ENCODE peak calls at places on chromosomes 13 and 19, in four cellular contexts. E, M, V and R are unnamed samples.

GRCh38 chr19:2636142-2636896 is 66.2 kb downstream of the GNG7 start:
- ATAC-seq in E (no peak), M (no peak), V (no peak), R (no peak)

GRCh38 chr19:15299568-15300409 is 32.5 kb downstream of the BRD4 start:
- ATAC-seq in E (no peak), M (no peak), V (no peak), R (peak)

GRCh38 chr19:45224645-45225044 is 20.6 kb downstream of the EXOC3L2 start:
- ATAC-seq in E (no peak), M (no peak), V (no peak), R (no peak)

GRCh38 chr19:42252365-42253244 is 2.3 kb downstream of the ERF start:
- ATAC-seq in E (no peak), M (no peak), V (peak), R (peak)

GRCh38 chr19:12800873-12801465 is 631 bp downstream of the PRDX2 start:
- ATAC-seq in E (no peak), M (no peak), V (peak), R (peak)

GRCh38 chr13:83906240-83906820 is 24.1 kb upstream of the SLITRK1 start:
- ATAC-seq in E (no peak), M (no peak), V (peak), R (no peak)

GRCh38 chr19:43469160-43469480 is 3.7 kb upstream of the LYPD3 start:
- ATAC-seq in E (peak), M (no peak), V (no peak), R (no peak)

GRCh38 chr13:28659611-28659970 is 661 bp downstream of the POMP start:
- ATAC-seq in E (peak), M (peak), V (no peak), R (peak)

GRCh38 chr13:32409561-32410440 is 18.1 kb downstream of the N4BP2L1 start:
- ATAC-seq in E (no peak), M (no peak), V (peak), R (no peak)

GRCh38 chr19:1076951-1077350 is 10.0 kb downstream of the ARHGAP45 start:
- ATAC-seq in E (peak), M (peak), V (no peak), R (peak)

GRCh38 chr13:93227906-93228801 is 1.5 kb downstream of the GPC6 start:
- ATAC-seq in E (no peak), M (no peak), V (peak), R (peak)

GRCh38 chr19:16157601-16158000 is 14.1 kb downstream of the HSH2D start:
- ATAC-seq in E (no peak), M (no peak), V (peak), R (no peak)

GRCh38 chr19:6340493-6341201 is 7.2 kb upstream of the ACER1 start:
- ATAC-seq in E (no peak), M (peak), V (no peak), R (no peak)

GRCh38 chr13:99484405-99484981 is 16.8 kb upstream of the TM9SF2 start:
- ATAC-seq in E (peak), M (no peak), V (no peak), R (peak)

GRCh38 chr19:58097783-58098681 is at the start of gene ZSCAN18:
- ATAC-seq in E (peak), M (peak), V (peak), R (peak)

GRCh38 chr19:33146209-33146608 is 14.3 kb downstream of the WDR88 start:
- ATAC-seq in E (no peak), M (no peak), V (no peak), R (no peak)

GRCh38 chr19:12450817-12451216 is 10.0 kb upstream of the ZNF443 start:
- ATAC-seq in E (no peak), M (no peak), V (no peak), R (no peak)